ENCODE peak calls at places on chromosomes 12 and 14, in five cellular contexts. One of them, this sample, is unnamed.

GRCh38 chr14:103014466-103015319 is 42.7 kb downstream of the CDC42BPB start:
- DNase-seq in astrocyte: peak
- DNase-seq in astrocyte of the spinal cord: peak
- DNase-seq in HCT116: no peak
- DNase-seq in cardiac muscle cell: no peak
- DNase-seq in this sample: no peak

GRCh38 chr14:96117101-96117897 is 78.1 kb downstream of the C14orf132 start:
- DNase-seq in HCT116: no peak
- DNase-seq in astrocyte of the spinal cord: no peak
- DNase-seq in astrocyte: peak
- DNase-seq in cardiac muscle cell: no peak
- DNase-seq in this sample: no peak

GRCh38 chr12:75964150-75964549 is 67.4 kb downstream of the PHLDA1 start:
- DNase-seq in HCT116: no peak
- DNase-seq in cardiac muscle cell: no peak
- DNase-seq in astrocyte of the spinal cord: no peak
- DNase-seq in astrocyte: no peak
- DNase-seq in this sample: no peak

GRCh38 chr12:53791735-53792326 is 40.1 kb upstream of the CISTR start:
- DNase-seq in astrocyte: no peak
- DNase-seq in astrocyte of the spinal cord: no peak
- DNase-seq in HCT116: peak
- DNase-seq in cardiac muscle cell: no peak
- DNase-seq in this sample: no peak

GRCh38 chr14:85688024-85688423 is 158.1 kb downstream of the FLRT2 start:
- DNase-seq in astrocyte: no peak
- DNase-seq in astrocyte of the spinal cord: no peak
- DNase-seq in HCT116: no peak
- DNase-seq in cardiac muscle cell: no peak
- DNase-seq in this sample: no peak

GRCh38 chr12:38155020-38155395 is 161.6 kb upstream of the ALG10B start:
- DNase-seq in cardiac muscle cell: no peak
- DNase-seq in astrocyte of the spinal cord: no peak
- DNase-seq in astrocyte: no peak
- DNase-seq in HCT116: no peak
- DNase-seq in this sample: no peak

GRCh38 chr14:97730706-97731105 is 933.5 kb downstream of the VRK1 start:
- DNase-seq in cardiac muscle cell: no peak
- DNase-seq in astrocyte of the spinal cord: no peak
- DNase-seq in astrocyte: no peak
- DNase-seq in HCT116: no peak
- DNase-seq in this sample: no peak

GRCh38 chr12:92947589-92948215 is 18.6 kb upstream of the EEA1 start:
- DNase-seq in cardiac muscle cell: no peak
- DNase-seq in astrocyte: no peak
- DNase-seq in astrocyte of the spinal cord: no peak
- DNase-seq in HCT116: no peak
- DNase-seq in this sample: no peak

GRCh38 chr14:102917056-102917385 is 5.4 kb upstream of the AMN start:
- DNase-seq in astrocyte: no peak
- DNase-seq in HCT116: no peak
- DNase-seq in cardiac muscle cell: no peak
- DNase-seq in astrocyte of the spinal cord: no peak
- DNase-seq in this sample: no peak

GRCh38 chr12:98235301-98235700 is 280.1 kb upstream of the TMPO start:
- DNase-seq in astrocyte: no peak
- DNase-seq in cardiac muscle cell: no peak
- DNase-seq in HCT116: no peak
- DNase-seq in astrocyte of the spinal cord: no peak
- DNase-seq in this sample: no peak

GRCh38 chr12:65537978-65538377 is 259.5 kb downstream of the MSRB3 start:
- DNase-seq in astrocyte: no peak
- DNase-seq in HCT116: no peak
- DNase-seq in astrocyte of the spinal cord: no peak
- DNase-seq in cardiac muscle cell: no peak
- DNase-seq in this sample: no peak

GRCh38 chr14:49879683-49880204 is 13.1 kb upstream of the ARF6 start:
- DNase-seq in astrocyte of the spinal cord: peak
- DNase-seq in astrocyte: peak
- DNase-seq in HCT116: peak
- DNase-seq in cardiac muscle cell: peak
- DNase-seq in this sample: peak

GRCh38 chr14:68979722-68980552 is 835 bp upstream of the ACTN1 start:
- DNase-seq in HCT116: no peak
- DNase-seq in astrocyte: peak
- DNase-seq in astrocyte of the spinal cord: peak
- DNase-seq in cardiac muscle cell: peak
- DNase-seq in this sample: no peak

GRCh38 chr12:106119301-106119700 is 19.5 kb downstream of the NUAK1 start:
- DNase-seq in astrocyte of the spinal cord: no peak
- DNase-seq in cardiac muscle cell: peak
- DNase-seq in HCT116: no peak
- DNase-seq in astrocyte: no peak
- DNase-seq in this sample: no peak

GRCh38 chr12:14199455-14200199 is 165.9 kb upstream of the ATF7IP start:
- DNase-seq in astrocyte: no peak
- DNase-seq in HCT116: no peak
- DNase-seq in astrocyte of the spinal cord: no peak
- DNase-seq in cardiac muscle cell: no peak
- DNase-seq in this sample: no peak

GRCh38 chr12:99959549-99960170 is 25.1 kb downstream of the ANKS1B start:
- DNase-seq in astrocyte: peak
- DNase-seq in cardiac muscle cell: no peak
- DNase-seq in astrocyte of the spinal cord: peak
- DNase-seq in HCT116: no peak
- DNase-seq in this sample: peak

GRCh38 chr14:50830044-50830931 is 674 bp downstream of the NIN start:
- DNase-seq in HCT116: no peak
- DNase-seq in cardiac muscle cell: peak
- DNase-seq in astrocyte of the spinal cord: peak
- DNase-seq in astrocyte: peak
- DNase-seq in this sample: no peak

GRCh38 chr14:58282925-58283593 is 15.3 kb upstream of the ARID4A start:
- DNase-seq in HCT116: no peak
- DNase-seq in astrocyte: no peak
- DNase-seq in astrocyte of the spinal cord: no peak
- DNase-seq in cardiac muscle cell: no peak
- DNase-seq in this sample: no peak

GRCh38 chr14:33432407-33433023 is 493.8 kb downstream of the NPAS3 start:
- DNase-seq in astrocyte of the spinal cord: peak
- DNase-seq in astrocyte: peak
- DNase-seq in cardiac muscle cell: peak
- DNase-seq in HCT116: no peak
- DNase-seq in this sample: peak

GRCh38 chr12:106301611-106302321 is 767 bp upstream of the TCP11L2 start:
- DNase-seq in cardiac muscle cell: peak
- DNase-seq in astrocyte of the spinal cord: peak
- DNase-seq in HCT116: no peak
- DNase-seq in astrocyte: peak
- DNase-seq in this sample: peak

GRCh38 chr12:11959117-11959823 is 111.5 kb upstream of the BCL2L14 start:
- DNase-seq in astrocyte: peak
- DNase-seq in astrocyte of the spinal cord: no peak
- DNase-seq in cardiac muscle cell: no peak
- DNase-seq in HCT116: no peak
- DNase-seq in this sample: no peak

GRCh38 chr12:11962795-11963347 is 107.9 kb upstream of the BCL2L14 start:
- DNase-seq in astrocyte of the spinal cord: no peak
- DNase-seq in astrocyte: no peak
- DNase-seq in HCT116: no peak
- DNase-seq in cardiac muscle cell: no peak
- DNase-seq in this sample: no peak

GRCh38 chr12:11954181-11954580 is 116.6 kb upstream of the BCL2L14 start:
- DNase-seq in astrocyte of the spinal cord: no peak
- DNase-seq in cardiac muscle cell: no peak
- DNase-seq in astrocyte: no peak
- DNase-seq in HCT116: no peak
- DNase-seq in this sample: no peak

GRCh38 chr12:11961686-11962085 is 109.1 kb upstream of the BCL2L14 start:
- DNase-seq in HCT116: no peak
- DNase-seq in astrocyte: no peak
- DNase-seq in cardiac muscle cell: no peak
- DNase-seq in astrocyte of the spinal cord: no peak
- DNase-seq in this sample: no peak

DNA sequence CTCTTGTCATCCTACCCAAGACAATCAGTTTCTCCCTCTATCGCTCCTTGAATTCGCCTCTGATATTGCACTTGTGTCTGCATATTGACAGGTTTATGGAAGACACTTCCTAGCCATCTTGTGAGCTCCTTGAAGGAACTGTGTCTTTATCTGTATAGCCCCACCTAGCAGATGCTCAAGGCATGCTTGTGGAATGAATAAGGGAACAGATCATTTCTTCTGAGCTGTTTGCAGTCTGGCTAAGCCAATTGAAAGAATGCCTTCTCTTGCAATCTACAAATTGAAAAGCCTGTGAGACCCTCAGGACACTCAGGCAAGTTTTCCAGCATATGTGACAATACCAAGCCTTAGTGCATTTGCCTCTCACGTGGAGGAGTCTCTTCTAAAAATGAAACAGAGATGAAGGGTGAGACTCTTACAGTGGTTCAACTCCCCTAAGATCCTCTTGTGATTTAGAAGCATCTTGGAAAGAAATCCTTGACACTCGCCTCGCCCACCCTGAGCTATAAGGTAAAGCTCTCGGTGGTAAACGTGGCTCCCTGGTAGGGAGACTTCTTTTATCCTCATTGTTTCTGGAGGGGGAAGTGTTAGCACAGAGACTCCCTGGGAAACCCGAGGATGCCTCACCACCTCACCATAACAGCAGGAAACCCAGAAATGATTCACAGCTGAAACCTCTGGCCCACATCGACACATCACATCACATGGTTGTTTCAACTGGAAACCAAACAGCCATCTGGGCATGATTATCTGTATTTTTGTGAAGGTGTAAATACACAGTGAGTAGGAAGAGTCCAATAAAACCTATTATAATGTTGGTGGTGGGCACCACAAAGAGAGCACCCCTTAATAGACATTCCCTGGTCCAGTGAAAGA is 112.3 kb upstream of the BCL2L14 start:
- DNase-seq in cardiac muscle cell: no peak
- DNase-seq in HCT116: no peak
- DNase-seq in astrocyte of the spinal cord: peak
- DNase-seq in astrocyte: peak
- DNase-seq in this sample: no peak
- TF ChIP-seq CTCF in cardiac muscle cell: no peak
- TF ChIP-seq CTCF in HCT116: no peak
- TF ChIP-seq CTCF in astrocyte of the spinal cord: peak
- TF ChIP-seq CTCF in astrocyte: no peak
- TF ChIP-seq CTCF in this sample: no peak

DNA sequence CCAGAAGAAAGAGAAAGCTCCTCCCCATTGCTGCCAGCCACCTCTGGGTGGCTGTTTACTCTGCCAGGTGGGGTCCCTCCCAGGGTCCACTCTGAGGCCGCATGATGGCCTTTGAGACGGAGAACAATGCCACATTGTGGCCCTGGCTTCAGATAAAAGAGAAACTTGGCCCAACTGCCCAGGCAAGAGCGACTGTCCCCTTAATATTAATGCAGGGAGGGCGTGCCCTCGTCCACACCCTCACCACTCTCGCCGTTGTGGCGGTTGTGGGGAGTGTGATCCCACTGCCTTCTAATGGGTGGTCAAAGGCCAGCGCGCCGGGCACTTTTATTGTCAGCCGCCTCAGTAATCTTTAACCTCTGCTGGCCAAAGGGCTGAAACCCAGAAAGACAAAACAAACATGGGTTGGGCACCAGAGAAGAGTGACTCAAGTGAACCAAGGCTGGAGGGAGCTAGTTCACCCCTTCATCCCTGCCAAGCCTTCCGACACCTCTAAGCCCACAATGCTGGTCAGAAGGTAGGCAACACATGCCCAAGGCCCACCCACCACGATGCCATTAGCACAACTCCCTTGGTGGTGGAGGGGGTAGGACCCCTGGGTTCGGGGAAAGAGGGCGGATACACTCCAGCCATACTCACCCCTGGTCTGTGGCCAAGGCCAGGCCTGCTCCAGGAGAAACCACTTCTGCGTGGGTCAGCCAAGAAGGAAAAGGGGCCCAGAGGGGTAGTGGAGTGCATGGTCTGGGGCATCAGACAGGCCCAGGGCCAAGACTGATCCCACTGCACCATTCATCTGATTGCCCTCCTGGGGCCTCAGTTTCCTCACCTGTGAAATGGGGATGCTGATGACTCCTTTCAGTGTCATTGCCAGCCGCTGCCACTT is 44.5 kb upstream of the BCL11B start:
- DNase-seq in cardiac muscle cell: no peak
- DNase-seq in HCT116: peak
- DNase-seq in astrocyte of the spinal cord: no peak
- DNase-seq in astrocyte: no peak
- DNase-seq in this sample: no peak
- H3K4me3 ChIP-seq in cardiac muscle cell: no peak
- H3K4me3 ChIP-seq in HCT116: no peak
- H3K4me3 ChIP-seq in astrocyte of the spinal cord: no peak
- H3K4me3 ChIP-seq in astrocyte: no peak
- H3K4me3 ChIP-seq in this sample: no peak

DNA sequence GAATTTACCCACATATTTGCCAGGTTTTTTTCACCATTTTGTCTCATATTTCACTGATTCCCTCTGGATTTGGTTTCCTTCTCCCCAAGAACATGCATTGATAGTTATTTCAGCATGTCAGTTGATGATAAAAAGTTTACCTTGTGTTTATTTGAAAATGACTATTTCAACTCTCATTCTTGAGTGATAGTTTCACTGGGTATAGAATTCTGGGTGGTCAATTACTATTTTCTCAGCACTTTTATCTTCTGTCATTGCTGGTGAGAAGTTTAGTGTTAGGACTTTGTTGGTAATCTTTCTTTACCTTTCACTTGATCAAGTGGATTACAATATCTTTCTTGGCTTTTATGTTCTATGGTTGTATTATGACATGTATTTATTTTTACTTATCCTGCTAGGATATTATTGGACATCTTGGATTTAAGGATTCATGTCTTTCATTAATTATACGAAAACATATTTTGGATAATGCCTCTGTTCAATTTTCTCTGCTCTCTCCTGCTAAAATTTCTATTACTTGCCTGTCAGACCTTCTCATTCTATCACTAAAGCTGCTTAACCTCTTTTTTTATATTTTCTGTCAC is 338.6 kb downstream of the MED13L start:
- DNase-seq in HCT116: no peak
- DNase-seq in astrocyte: no peak
- DNase-seq in astrocyte of the spinal cord: no peak
- DNase-seq in cardiac muscle cell: no peak
- DNase-seq in this sample: no peak
- TF ChIP-seq CTCF in HCT116: no peak
- TF ChIP-seq CTCF in astrocyte: no peak
- TF ChIP-seq CTCF in astrocyte of the spinal cord: no peak
- TF ChIP-seq CTCF in cardiac muscle cell: no peak
- TF ChIP-seq CTCF in this sample: no peak

DNA sequence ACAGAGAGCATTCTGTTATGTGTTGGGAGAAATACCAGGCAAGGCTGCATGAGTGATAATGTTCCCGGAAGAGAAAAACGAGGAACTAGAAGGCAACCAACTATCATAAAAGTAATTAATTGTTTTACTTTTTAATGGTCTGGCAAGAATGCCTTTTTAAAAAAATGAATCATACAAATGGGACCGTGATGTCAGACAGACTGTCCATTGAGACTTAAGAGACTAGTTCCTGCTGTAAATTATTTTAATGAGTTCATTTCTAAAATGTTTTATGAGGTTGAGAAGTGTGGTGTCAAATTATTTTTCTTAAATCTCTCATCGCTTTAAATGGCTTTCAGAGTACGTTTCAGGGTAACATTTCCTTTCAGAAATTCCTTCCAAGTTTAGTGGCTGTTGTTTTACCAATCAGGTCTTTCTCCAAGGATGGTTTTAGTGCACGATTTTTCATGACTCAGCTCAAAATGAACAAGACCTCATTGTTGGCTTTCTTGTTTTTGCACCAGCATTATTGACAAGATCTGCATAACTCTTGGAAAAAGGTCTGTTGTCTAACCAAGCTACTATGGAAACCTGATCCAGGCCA is 86.1 kb upstream of the ARHGAP5 start:
- DNase-seq in HCT116: no peak
- DNase-seq in astrocyte: peak
- DNase-seq in cardiac muscle cell: no peak
- DNase-seq in astrocyte of the spinal cord: peak
- DNase-seq in this sample: peak
- H3K4me3 ChIP-seq in HCT116: no peak
- H3K4me3 ChIP-seq in astrocyte: no peak
- H3K4me3 ChIP-seq in cardiac muscle cell: no peak
- H3K4me3 ChIP-seq in astrocyte of the spinal cord: no peak
- H3K4me3 ChIP-seq in this sample: no peak

This sample was measured in LNCaP clone FGC.